ENCODE peak calls at places on chromosomes 4 and X, in seven cellular contexts. P, D, T, C, H, Z and F are unnamed samples.

GRCh38 chr4:32163125-32163524 is 1443.0 kb downstream of the PCDH7 start:
- DNase-seq in P (no peak), D (no peak), T (no peak), C (no peak), H (no peak), Z (no peak), F (no peak)

GRCh38 chr4:3415471-3416141 is 26.2 kb upstream of the HGFAC start:
- DNase-seq in P (no peak), D (no peak), T (peak; percentile 12), C (no peak), H (peak; percentile 36), Z (no peak), F (no peak)

GRCh38 chr4:139815646-139816601 is 150.3 kb downstream of the MGST2 start:
- DNase-seq in P (peak; percentile 73), D (no peak), T (peak; percentile 87), C (no peak), H (no peak), Z (no peak), F (no peak)

GRCh38 chrX:119833905-119834304 is 18.9 kb downstream of the UPF3B start:
- DNase-seq in P (no peak), D (no peak), T (no peak), C (no peak), H (no peak), Z (no peak), F (no peak)

GRCh38 chrX:49912866-49913265 is 9.5 kb upstream of the CLCN5 start:
- DNase-seq in P (no peak), D (no peak), T (no peak), C (no peak), H (no peak), Z (no peak), F (no peak)

GRCh38 chrX:118178450-118178849 is 61.8 kb upstream of the KLHL13 start:
- DNase-seq in P (no peak), D (no peak), T (no peak), C (no peak), H (no peak), Z (no peak), F (no peak)

GRCh38 chr4:76823516-76823915 is 74.4 kb downstream of the SOWAHB start:
- DNase-seq in P (no peak), D (no peak), T (no peak), C (no peak), H (no peak), Z (no peak), F (no peak)

GRCh38 chr4:139246166-139246565 is 33.9 kb downstream of the MGARP start:
- DNase-seq in P (no peak), D (no peak), T (no peak), C (no peak), H (no peak), Z (no peak), F (no peak)

GRCh38 chrX:37755073-37755472 is 24.8 kb upstream of the CYBB start:
- DNase-seq in P (no peak), D (no peak), T (no peak), C (no peak), H (no peak), Z (no peak), F (no peak)

GRCh38 chr4:76090241-76090691 is 15.8 kb downstream of the ART3 start:
- DNase-seq in P (no peak), D (no peak), T (no peak), C (no peak), H (no peak), Z (peak; percentile 41), F (peak; percentile 9)

GRCh38 chr4:56302775-56303174 is 84.5 kb downstream of the AASDH start:
- DNase-seq in P (no peak), D (no peak), T (no peak), C (no peak), H (no peak), Z (no peak), F (no peak)

GRCh38 chr4:110904435-110905050 is 281.7 kb upstream of the PITX2 start:
- DNase-seq in P (no peak), D (no peak), T (no peak), C (no peak), H (no peak), Z (no peak), F (no peak)